ENCODE peak calls at places on chromosomes 1 and 21, in six cellular contexts. E, X, Z, U, A and B are unnamed samples.

GRCh38 chr1:966135-966602 is at the start of gene PLEKHN1:
- DNase-seq in E (peak; percentile 52), X (no peak), Z (no peak), U (peak; percentile 89), A (no peak), B (peak; percentile 45)

GRCh38 chr1:171841931-171842723 is 829 bp downstream of the DNM3 start:
- DNase-seq in E (peak; percentile 19), X (peak; percentile 16), Z (no peak), U (peak; percentile 69), A (peak; percentile 4), B (peak; percentile 54)

GRCh38 chr1:88063605-88064004 is 620.5 kb upstream of the PKN2 start:
- DNase-seq in E (no peak), X (no peak), Z (no peak), U (no peak), A (peak; percentile 11), B (no peak)

GRCh38 chr1:54403808-54404261 is 2.4 kb downstream of the SSBP3 start:
- DNase-seq in E (peak; percentile 16), X (no peak), Z (no peak), U (no peak), A (peak; percentile 60), B (no peak)

GRCh38 chr1:66315675-66316074 is 218.3 kb upstream of the SGIP1 start:
- DNase-seq in E (no peak), X (no peak), Z (peak; percentile 86), U (no peak), A (no peak), B (no peak)

GRCh38 chr1:30045304-30046090 is 677.9 kb downstream of the MATN1 start:
- DNase-seq in E (no peak), X (no peak), Z (no peak), U (no peak), A (no peak), B (no peak)

GRCh38 chr1:104380003-104380402 is 630.3 kb downstream of the AMY1C start:
- DNase-seq in E (no peak), X (no peak), Z (no peak), U (no peak), A (no peak), B (no peak)

GRCh38 chr21:46050651-46051378 is 47.1 kb upstream of the COL6A2 start:
- DNase-seq in E (no peak), X (no peak), Z (no peak), U (peak; percentile 71), A (no peak), B (peak; percentile 55)

GRCh38 chr1:18526436-18527275 is 45.9 kb downstream of the KLHDC7A start:
- DNase-seq in E (no peak), X (no peak), Z (no peak), U (no peak), A (no peak), B (no peak)

GRCh38 chr1:35637401-35637809 is 3.9 kb downstream of the PSMB2 start:
- DNase-seq in E (peak; percentile 65), X (no peak), Z (no peak), U (no peak), A (peak; percentile 62), B (no peak)

GRCh38 chr1:154861607-154862094 is 8.4 kb downstream of the KCNN3 start:
- DNase-seq in E (no peak), X (no peak), Z (no peak), U (no peak), A (peak; percentile 71), B (no peak)

GRCh38 chr21:32592929-32593502 is 7.7 kb upstream of the TCP10L start:
- DNase-seq in E (no peak), X (no peak), Z (no peak), U (no peak), A (no peak), B (no peak)

GRCh38 chr1:201546093-201546492 is 7.2 kb downstream of the NAV1 start:
- DNase-seq in E (no peak), X (no peak), Z (peak; percentile 32), U (no peak), A (no peak), B (no peak)

GRCh38 chr1:72586023-72586685 is 303.8 kb upstream of the NEGR1 start:
- DNase-seq in E (no peak), X (no peak), Z (no peak), U (no peak), A (no peak), B (no peak)

GRCh38 chr1:51833700-51834099 is 44.8 kb downstream of the NRDC start:
- DNase-seq in E (no peak), X (no peak), Z (no peak), U (no peak), A (peak; percentile 3), B (no peak)

GRCh38 chr1:73887412-73887811 is 310.6 kb downstream of the LRRIQ3 start:
- DNase-seq in E (no peak), X (peak; percentile 9), Z (no peak), U (no peak), A (no peak), B (no peak)

GRCh38 chr1:173392895-173393654 is 84.1 kb upstream of the PRDX6 start:
- DNase-seq in E (no peak), X (no peak), Z (peak; percentile 28), U (no peak), A (peak; percentile 89), B (no peak)

GRCh38 chr1:39076127-39076798 is 50.1 kb downstream of the NDUFS5 start:
- DNase-seq in E (no peak), X (peak; percentile 54), Z (no peak), U (no peak), A (peak; percentile 75), B (peak; percentile 91)

GRCh38 chr1:84254703-84255238 is 46.7 kb upstream of the SAMD13 start:
- DNase-seq in E (no peak), X (no peak), Z (no peak), U (no peak), A (no peak), B (no peak)

GRCh38 chr1:212203611-212204010 is 81.6 kb upstream of the PPP2R5A start:
- DNase-seq in E (no peak), X (no peak), Z (no peak), U (no peak), A (no peak), B (no peak)

GRCh38 chr1:203069028-203069804 is 16.6 kb downstream of the MYOG start:
- DNase-seq in E (no peak), X (peak; percentile 68), Z (no peak), U (no peak), A (peak; percentile 11), B (no peak)

GRCh38 chr1:77412069-77412793 is 130.4 kb downstream of the AK5 start:
- DNase-seq in E (no peak), X (no peak), Z (no peak), U (no peak), A (peak; percentile 62), B (no peak)

GRCh38 chr1:198132060-198132781 is 24.6 kb upstream of the NEK7 start:
- DNase-seq in E (no peak), X (no peak), Z (no peak), U (no peak), A (no peak), B (no peak)

GRCh38 chr1:65832296-65832695 is 39.6 kb downstream of the PDE4B start:
- DNase-seq in E (no peak), X (no peak), Z (no peak), U (no peak), A (peak; percentile 39), B (no peak)

GRCh38 chr21:42683371-42684108 is 30.1 kb downstream of the PDE9A start:
- DNase-seq in E (no peak), X (no peak), Z (no peak), U (peak; percentile 44), A (no peak), B (peak; percentile 28)

GRCh38 chr1:17776426-17776825 is 21.3 kb downstream of the ACTL8 start:
- DNase-seq in E (no peak), X (no peak), Z (no peak), U (no peak), A (peak; percentile 2), B (no peak)

GRCh38 chr1:116951175-116951935 is 41.6 kb downstream of the PTGFRN start:
- DNase-seq in E (no peak), X (no peak), Z (no peak), U (no peak), A (peak; percentile 26), B (peak; percentile 73)

GRCh38 chr21:42281196-42281680 is 34.0 kb downstream of the TFF3 start:
- DNase-seq in E (no peak), X (no peak), Z (no peak), U (peak; percentile 71), A (no peak), B (no peak)

GRCh38 chr1:84570436-84571149 is 3.6 kb downstream of the CTBS start:
- DNase-seq in E (no peak), X (no peak), Z (no peak), U (no peak), A (peak; percentile 16), B (no peak)

GRCh38 chr21:31136891-31137290 is 98.6 kb upstream of the KRTAP19-8 start:
- DNase-seq in E (no peak), X (no peak), Z (no peak), U (no peak), A (peak; percentile 86), B (peak; percentile 78)

GRCh38 chr21:31130821-31131220 is 92.5 kb upstream of the KRTAP19-8 start:
- DNase-seq in E (no peak), X (no peak), Z (no peak), U (no peak), A (no peak), B (no peak)

GRCh38 chr21:31135536-31136184 is 97.4 kb upstream of the KRTAP19-8 start:
- DNase-seq in E (no peak), X (no peak), Z (no peak), U (no peak), A (no peak), B (no peak)

GRCh38 chr21:31133243-31133830 is 95.1 kb upstream of the KRTAP19-8 start:
- DNase-seq in E (no peak), X (no peak), Z (no peak), U (no peak), A (no peak), B (no peak)

GRCh38 chr21:31132574-31133242 is 94.4 kb upstream of the KRTAP19-8 start:
- DNase-seq in E (peak; percentile 94), X (no peak), Z (no peak), U (no peak), A (peak; percentile 28), B (no peak)
- H3K4me1 ChIP-seq in E (peaks cover 38% of the 10 kb centered on the region), X (no peaks in the 10 kb centered on the region), Z (no peaks in the 10 kb centered on the region), U (peaks cover 8% of the 10 kb centered on the region), A (no peaks in the 10 kb centered on the region), B (no peaks in the 10 kb centered on the region)

GRCh38 chr21:9780441-9780937 is 740.9 kb upstream of the TPTE start:
- DNase-seq in E (no peak), X (no peak), Z (no peak), U (no peak), A (no peak), B (no peak)
- H3K4me3 ChIP-seq in E (no peak overlapping the region), X (no peak overlapping the region), Z (no peak overlapping the region), U (no peak overlapping the region), A (no peak overlapping the region), B (no peak overlapping the region)

GRCh38 chr1:243942196-243943150 is 92.4 kb upstream of the AKT3 start:
- DNase-seq in E (no peak), X (no peak), Z (no peak), U (peak; percentile 64), A (no peak), B (no peak)
- H3K4me1 ChIP-seq in E (no peaks in the 10 kb centered on the region), X (no peaks in the 10 kb centered on the region), Z (no peaks in the 10 kb centered on the region), U (no peaks in the 10 kb centered on the region), A (no peaks in the 10 kb centered on the region), B (no peaks in the 10 kb centered on the region)

DNA sequence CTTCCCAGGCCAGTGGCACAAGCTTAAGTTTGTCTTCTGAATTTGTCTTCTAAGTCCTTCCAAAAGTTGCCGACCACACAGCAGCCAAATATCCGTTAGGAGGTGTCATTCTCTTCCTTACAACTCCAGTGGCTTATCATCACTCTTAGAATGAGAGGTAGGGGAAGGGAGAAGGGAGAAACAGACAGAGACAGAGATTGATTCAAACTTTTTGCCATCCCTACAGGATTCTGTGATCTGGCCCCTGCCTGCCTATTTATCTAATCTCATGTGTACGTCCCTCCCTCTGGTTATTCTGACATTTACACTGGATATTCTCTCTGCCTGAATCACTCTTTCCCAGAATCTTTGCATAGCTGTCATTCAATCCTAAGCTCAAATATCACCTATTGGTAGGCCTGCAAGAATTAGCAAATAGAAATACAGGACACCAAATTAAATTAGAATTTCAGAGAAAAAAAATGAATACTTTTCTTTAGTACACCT is 488 bp upstream of the GNL2 start:
- DNase-seq in E (no peak), X (no peak), Z (no peak), U (no peak), A (no peak), B (no peak)
- H3K4me3 ChIP-seq in E (peak overlapping the region; percentile 82), X (peak overlapping the region; percentile 75), Z (peak overlapping the region; percentile 98), U (peak overlapping the region; percentile 72), A (peak overlapping the region; percentile 100), B (peak overlapping the region; percentile 85)